ENCODE peak calls at places on chromosomes 13 and 19, in seven cellular contexts. One of them, this sample, is unnamed.

GRCh38 chr19:17803264-17803896 is 8.4 kb downstream of the B3GNT3 start:
- DNase-seq in stomach: no peak
- DNase-seq in stimulated activated naive B cell treated with anti-CD40 and anti-IgM and Interleukin-4, amounts not matched to agents 10 μg/mL and 1 μg/mL and 100 μg/mL, for 72 hours: no peak
- DNase-seq in left lung: no peak
- DNase-seq in mesendoderm: no peak
- DNase-seq in kidney tubule cell: no peak
- DNase-seq in PC-3: no peak
- DNase-seq in this sample: no peak

GRCh38 chr13:31236211-31236786 is 36.5 kb downstream of the B3GLCT start:
- DNase-seq in stomach: no peak
- DNase-seq in stimulated activated naive B cell treated with anti-CD40 and anti-IgM and Interleukin-4, amounts not matched to agents 10 μg/mL and 1 μg/mL and 100 μg/mL, for 72 hours: no peak
- DNase-seq in mesendoderm: peak; percentile 37
- DNase-seq in left lung: no peak
- DNase-seq in kidney tubule cell: peak; percentile 56
- DNase-seq in PC-3: peak; percentile 51
- DNase-seq in this sample: no peak

GRCh38 chr13:93987458-93987857 is 492.0 kb downstream of the DCT start:
- DNase-seq in left lung: no peak
- DNase-seq in stimulated activated naive B cell treated with anti-CD40 and anti-IgM and Interleukin-4, amounts not matched to agents 10 μg/mL and 1 μg/mL and 100 μg/mL, for 72 hours: no peak
- DNase-seq in kidney tubule cell: no peak
- DNase-seq in PC-3: no peak
- DNase-seq in stomach: no peak
- DNase-seq in mesendoderm: no peak
- DNase-seq in this sample: no peak

GRCh38 chr13:112354330-112355273 is 21.6 kb upstream of the SPACA7 start:
- DNase-seq in PC-3: no peak
- DNase-seq in left lung: no peak
- DNase-seq in mesendoderm: no peak
- DNase-seq in stimulated activated naive B cell treated with anti-CD40 and anti-IgM and Interleukin-4, amounts not matched to agents 10 μg/mL and 1 μg/mL and 100 μg/mL, for 72 hours: no peak
- DNase-seq in kidney tubule cell: no peak
- DNase-seq in stomach: no peak
- DNase-seq in this sample: no peak

GRCh38 chr19:14347999-14348889 is 33.0 kb upstream of the ADGRE5 start:
- DNase-seq in left lung: peak; percentile 94
- DNase-seq in stimulated activated naive B cell treated with anti-CD40 and anti-IgM and Interleukin-4, amounts not matched to agents 10 μg/mL and 1 μg/mL and 100 μg/mL, for 72 hours: peak; percentile 59
- DNase-seq in PC-3: peak; percentile 75
- DNase-seq in stomach: peak; percentile 76
- DNase-seq in mesendoderm: peak; percentile 59
- DNase-seq in kidney tubule cell: peak; percentile 54
- DNase-seq in this sample: peak; percentile 79

GRCh38 chr19:55070755-55071502 is 4.7 kb upstream of the EPS8L1 start:
- DNase-seq in kidney tubule cell: peak; percentile 95
- DNase-seq in stimulated activated naive B cell treated with anti-CD40 and anti-IgM and Interleukin-4, amounts not matched to agents 10 μg/mL and 1 μg/mL and 100 μg/mL, for 72 hours: no peak
- DNase-seq in mesendoderm: no peak
- DNase-seq in PC-3: peak; percentile 99
- DNase-seq in left lung: peak; percentile 34
- DNase-seq in stomach: peak; percentile 73
- DNase-seq in this sample: peak; percentile 92

GRCh38 chr19:9796113-9796773 is 22.6 kb downstream of the FBXL12 start:
- DNase-seq in stimulated activated naive B cell treated with anti-CD40 and anti-IgM and Interleukin-4, amounts not matched to agents 10 μg/mL and 1 μg/mL and 100 μg/mL, for 72 hours: peak; percentile 80
- DNase-seq in mesendoderm: peak; percentile 98
- DNase-seq in PC-3: peak; percentile 98
- DNase-seq in kidney tubule cell: peak; percentile 91
- DNase-seq in left lung: no peak
- DNase-seq in stomach: peak; percentile 84
- DNase-seq in this sample: peak; percentile 88

GRCh38 chr19:56660381-56661105 is 11.0 kb downstream of the ZNF835 start:
- DNase-seq in PC-3: no peak
- DNase-seq in kidney tubule cell: no peak
- DNase-seq in mesendoderm: peak; percentile 12
- DNase-seq in stomach: no peak
- DNase-seq in stimulated activated naive B cell treated with anti-CD40 and anti-IgM and Interleukin-4, amounts not matched to agents 10 μg/mL and 1 μg/mL and 100 μg/mL, for 72 hours: peak; percentile 21
- DNase-seq in left lung: peak; percentile 77
- DNase-seq in this sample: no peak

GRCh38 chr13:101660711-101661110 is 208.2 kb downstream of the ITGBL1 start:
- DNase-seq in mesendoderm: no peak
- DNase-seq in left lung: no peak
- DNase-seq in kidney tubule cell: no peak
- DNase-seq in stimulated activated naive B cell treated with anti-CD40 and anti-IgM and Interleukin-4, amounts not matched to agents 10 μg/mL and 1 μg/mL and 100 μg/mL, for 72 hours: no peak
- DNase-seq in PC-3: no peak
- DNase-seq in stomach: no peak
- DNase-seq in this sample: no peak

GRCh38 chr13:37657134-37657533 is 58.6 kb upstream of the POSTN start:
- DNase-seq in stimulated activated naive B cell treated with anti-CD40 and anti-IgM and Interleukin-4, amounts not matched to agents 10 μg/mL and 1 μg/mL and 100 μg/mL, for 72 hours: no peak
- DNase-seq in stomach: no peak
- DNase-seq in PC-3: peak; percentile 85
- DNase-seq in left lung: no peak
- DNase-seq in mesendoderm: no peak
- DNase-seq in kidney tubule cell: peak; percentile 90
- DNase-seq in this sample: no peak

GRCh38 chr19:48395170-48395455 is 1.6 kb downstream of the GRIN2D start:
- DNase-seq in PC-3: no peak
- DNase-seq in left lung: no peak
- DNase-seq in stimulated activated naive B cell treated with anti-CD40 and anti-IgM and Interleukin-4, amounts not matched to agents 10 μg/mL and 1 μg/mL and 100 μg/mL, for 72 hours: no peak
- DNase-seq in stomach: no peak
- DNase-seq in mesendoderm: no peak
- DNase-seq in kidney tubule cell: no peak
- DNase-seq in this sample: no peak

GRCh38 chr19:15381429-15381828 is 1.8 kb upstream of the AKAP8 start:
- DNase-seq in stomach: no peak
- DNase-seq in left lung: no peak
- DNase-seq in kidney tubule cell: no peak
- DNase-seq in mesendoderm: no peak
- DNase-seq in stimulated activated naive B cell treated with anti-CD40 and anti-IgM and Interleukin-4, amounts not matched to agents 10 μg/mL and 1 μg/mL and 100 μg/mL, for 72 hours: no peak
- DNase-seq in PC-3: no peak
- DNase-seq in this sample: no peak

GRCh38 chr19:4512070-4512469 is 6.2 kb downstream of the PLIN4 start:
- DNase-seq in PC-3: no peak
- DNase-seq in left lung: peak; percentile 47
- DNase-seq in kidney tubule cell: no peak
- DNase-seq in stimulated activated naive B cell treated with anti-CD40 and anti-IgM and Interleukin-4, amounts not matched to agents 10 μg/mL and 1 μg/mL and 100 μg/mL, for 72 hours: no peak
- DNase-seq in mesendoderm: no peak
- DNase-seq in stomach: no peak
- DNase-seq in this sample: no peak

GRCh38 chr19:1133471-1133929 is 29.7 kb downstream of the GPX4 start:
- DNase-seq in mesendoderm: peak; percentile 71
- DNase-seq in PC-3: no peak
- DNase-seq in kidney tubule cell: no peak
- DNase-seq in left lung: no peak
- DNase-seq in stimulated activated naive B cell treated with anti-CD40 and anti-IgM and Interleukin-4, amounts not matched to agents 10 μg/mL and 1 μg/mL and 100 μg/mL, for 72 hours: peak; percentile 46
- DNase-seq in stomach: peak; percentile 56
- DNase-seq in this sample: peak; percentile 68

GRCh38 chr13:69077267-69077666 is 1030.4 kb upstream of the ATXN8OS start:
- DNase-seq in PC-3: no peak
- DNase-seq in stomach: no peak
- DNase-seq in mesendoderm: no peak
- DNase-seq in stimulated activated naive B cell treated with anti-CD40 and anti-IgM and Interleukin-4, amounts not matched to agents 10 μg/mL and 1 μg/mL and 100 μg/mL, for 72 hours: no peak
- DNase-seq in kidney tubule cell: no peak
- DNase-seq in left lung: no peak
- DNase-seq in this sample: no peak